ENCODE peak calls at places on chromosomes 1 and 21, in four cellular contexts. U is AG08396, R is T-helper 9 cell, H is heart right ventricle. G is an unnamed sample.

GRCh38 chr1:168468822-168469221 is 75.0 kb downstream of the XCL2 start:
- DNase-seq in R (no peak), U (no peak), H (no peak), G (no peak)

GRCh38 chr1:187893471-187893870 is 1064.7 kb downstream of the PLA2G4A start:
- DNase-seq in U (no peak), H (no peak), R (no peak), G (no peak)

GRCh38 chr21:46457801-46458314 is 833 bp upstream of the DIP2A start:
- DNase-seq in H (peak), R (peak), U (peak), G (peak)

GRCh38 chr1:165403835-165404482 is 41.0 kb downstream of the RXRG start:
- DNase-seq in U (no peak), H (peak), R (no peak), G (peak)

GRCh38 chr21:42384999-42385398 is 10.9 kb downstream of the TMPRSS3 start:
- DNase-seq in U (no peak), R (no peak), H (no peak), G (no peak)

GRCh38 chr1:33826311-33826710 is 37.6 kb upstream of the HMGB4 start:
- DNase-seq in R (no peak), H (no peak), U (no peak), G (no peak)

GRCh38 chr1:54016343-54017282 is 1.4 kb downstream of the LDLRAD1 start:
- DNase-seq in H (no peak), U (peak), R (no peak), G (no peak)

GRCh38 chr1:8107897-8108296 is 81.8 kb upstream of the ERRFI1 start:
- DNase-seq in U (no peak), H (no peak), R (no peak), G (no peak)

GRCh38 chr1:53139911-53140310 is 2.5 kb downstream of the SLC1A7 start:
- DNase-seq in H (no peak), R (no peak), U (no peak), G (no peak)

GRCh38 chr1:234558186-234558836 is 51.7 kb downstream of the IRF2BP2 start:
- DNase-seq in R (no peak), H (no peak), U (no peak), G (no peak)

GRCh38 chr1:8015036-8015808 is 10.9 kb downstream of the ERRFI1 start:
- DNase-seq in H (peak), R (no peak), U (peak), G (peak)

GRCh38 chr1:6006882-6007281 is 14.7 kb upstream of the NPHP4 start:
- DNase-seq in H (peak), R (no peak), U (no peak), G (no peak)

GRCh38 chr21:41961282-41961701 is 7.5 kb upstream of the C2CD2 start:
- DNase-seq in R (no peak), H (no peak), U (no peak), G (no peak)

GRCh38 chr1:172650474-172651193 is 8.3 kb upstream of the FASLG start:
- DNase-seq in H (no peak), R (no peak), U (no peak), G (no peak)

GRCh38 chr1:42152119-42152518 is 1.1 kb upstream of the GUCA2B start:
- DNase-seq in U (no peak), R (no peak), H (peak), G (no peak)

GRCh38 chr1:214933375-214933774 is 149.2 kb upstream of the KCNK2 start:
- DNase-seq in R (no peak), H (no peak), U (no peak), G (no peak)